ENCODE peak calls at places on chromosomes 2 and 18, in eight cellular contexts. F is kidney epithelial cell, A is prostate gland, B is fibroblast of mammary gland, U is AG09309, Z is neural crest cell, D is foreskin fibroblast, N is dorsolateral prefrontal cortex. E is an unnamed sample.

GRCh38 chr2:45131587-45131986 is 122.3 kb upstream of the SIX2 start:
- DNase-seq in U (no peak), Z (no peak), D (no peak), F (peak), N (no peak), B (peak), A (no peak), E (no peak)

GRCh38 chr2:86048888-86049287 is 56.8 kb downstream of the POLR1A start:
- DNase-seq in Z (no peak), D (no peak), F (no peak), A (no peak), U (no peak), B (peak), N (no peak), E (no peak)

GRCh38 chr2:109382236-109382930 is 231.4 kb downstream of the SEPTIN10 start:
- DNase-seq in B (no peak), N (no peak), F (no peak), A (no peak), Z (no peak), D (peak), U (no peak), E (no peak)

GRCh38 chr2:179555681-179556283 is 291.1 kb upstream of the SESTD1 start:
- DNase-seq in F (no peak), U (no peak), A (no peak), D (no peak), Z (no peak), N (no peak), B (peak), E (no peak)

GRCh38 chr18:32804126-32804888 is 31.5 kb upstream of the KLHL14 start:
- DNase-seq in Z (no peak), N (no peak), A (no peak), U (no peak), D (no peak), F (no peak), B (no peak), E (no peak)

GRCh38 chr2:176110975-176111663 is 4.0 kb downstream of the HOXD11 start:
- DNase-seq in N (no peak), Z (peak), U (no peak), F (no peak), B (peak), D (no peak), A (no peak), E (peak)

GRCh38 chr2:149409506-149409905 is 79.1 kb downstream of the LYPD6 start:
- DNase-seq in A (no peak), U (no peak), D (no peak), Z (no peak), B (no peak), N (no peak), F (no peak), E (no peak)

GRCh38 chr2:231890896-231891513 is 35.2 kb downstream of the NPPC start:
- DNase-seq in N (no peak), U (no peak), F (no peak), B (no peak), D (no peak), Z (no peak), A (no peak), E (peak)

GRCh38 chr18:48034651-48035555 is 104.4 kb upstream of the SMAD2 start:
- DNase-seq in U (no peak), D (no peak), B (no peak), Z (no peak), A (no peak), F (no peak), N (no peak), E (no peak)

GRCh38 chr2:217045725-217046475 is 186.0 kb upstream of the TNP1 start:
- DNase-seq in N (no peak), D (peak), F (no peak), U (no peak), B (no peak), A (no peak), Z (no peak), E (peak)

GRCh38 chr2:108161298-108161697 is 78.5 kb upstream of the SULT1C3 start:
- DNase-seq in N (no peak), Z (no peak), U (no peak), B (no peak), D (no peak), F (no peak), A (no peak), E (no peak)

GRCh38 chr2:39593439-39594393 is 72.0 kb upstream of the TMEM178A start:
- DNase-seq in D (peak), A (peak), Z (no peak), N (peak), F (peak), B (peak), U (peak), E (peak)

GRCh38 chr2:240226672-240227537 is 86.4 kb upstream of the OTOS start:
- DNase-seq in B (no peak), U (no peak), A (no peak), D (no peak), F (no peak), N (no peak), Z (no peak), E (no peak)

GRCh38 chr2:98472132-98472650 is 27.5 kb downstream of the INPP4A start:
- DNase-seq in U (no peak), B (no peak), F (no peak), D (no peak), A (no peak), N (no peak), Z (no peak), E (no peak)

GRCh38 chr18:76145506-76145905 is 349.5 kb downstream of the ZNF516 start:
- DNase-seq in N (no peak), B (no peak), D (no peak), F (no peak), U (no peak), A (no peak), Z (no peak), E (no peak)

GRCh38 chr2:19359021-19359357 is 566 bp upstream of the OSR1 start:
- DNase-seq in A (no peak), N (no peak), U (no peak), D (no peak), B (no peak), Z (no peak), F (no peak), E (no peak)

GRCh38 chr2:19574788-19575260 is 216.4 kb upstream of the OSR1 start:
- DNase-seq in U (peak), Z (no peak), D (peak), F (no peak), N (no peak), B (peak), A (no peak), E (peak)

GRCh38 chr2:6922201-6922656 is 5.0 kb downstream of the RNF144A start:
- DNase-seq in A (no peak), N (no peak), F (no peak), B (peak), U (no peak), D (no peak), Z (no peak), E (peak)

GRCh38 chr2:100214265-100214961 is 72.0 kb upstream of the AFF3 start:
- DNase-seq in B (no peak), D (no peak), A (no peak), Z (no peak), U (no peak), N (no peak), F (no peak), E (no peak)

GRCh38 chr2:232478571-232479340 is 8.9 kb downstream of the ECEL1 start:
- DNase-seq in F (no peak), Z (no peak), B (no peak), N (no peak), A (no peak), D (no peak), U (no peak), E (no peak)

GRCh38 chr2:158232476-158232875 is 130.8 kb downstream of the UPP2 start:
- DNase-seq in F (peak), N (no peak), B (no peak), Z (no peak), D (peak), U (no peak), A (no peak), E (peak)

GRCh38 chr2:142877265-142877756 is at the start of gene KYNU:
- DNase-seq in A (no peak), B (peak), N (no peak), U (no peak), Z (no peak), F (no peak), D (peak), E (peak)

GRCh38 chr2:128472789-128473174 is 154.1 kb upstream of the HS6ST1 start:
- DNase-seq in Z (no peak), B (peak), D (peak), F (no peak), U (peak), N (no peak), A (no peak), E (no peak)

GRCh38 chr2:9658972-9659371 is 28.2 kb upstream of the YWHAQ start:
- DNase-seq in U (no peak), F (peak), B (peak), A (no peak), D (no peak), Z (no peak), N (no peak), E (peak)

GRCh38 chr18:32770651-32771168 is 2.1 kb downstream of the KLHL14 start:
- DNase-seq in U (no peak), F (no peak), D (no peak), N (no peak), A (no peak), B (no peak), Z (peak), E (no peak)

GRCh38 chr2:240308111-240308651 is 127.3 kb upstream of the GPC1 start:
- DNase-seq in D (no peak), Z (no peak), N (no peak), F (no peak), A (no peak), B (no peak), U (no peak), E (no peak)

GRCh38 chr18:3214855-3215637 is 4.7 kb downstream of the MYOM1 start:
- DNase-seq in Z (no peak), N (no peak), A (no peak), F (no peak), B (no peak), U (no peak), D (no peak), E (no peak)

GRCh38 chr2:189674374-189675112 is at the start of gene ANKAR:
- DNase-seq in A (peak), B (peak), F (peak), D (peak), U (peak), Z (peak), N (peak), E (peak)

GRCh38 chr2:27720004-27720551 is 51.4 kb upstream of the MRPL33 start:
- DNase-seq in Z (no peak), A (no peak), D (peak), B (peak), U (peak), F (peak), N (peak), E (peak)

GRCh38 chr2:10452334-10452733 is 4.2 kb upstream of the ODC1 start:
- DNase-seq in N (no peak), D (peak), U (peak), Z (no peak), A (peak), F (peak), B (peak), E (peak)

GRCh38 chr2:207539470-207539869 is 9.7 kb downstream of the CREB1 start:
- DNase-seq in N (no peak), F (no peak), Z (no peak), B (no peak), A (no peak), U (no peak), D (no peak), E (no peak)
- TF ChIP-seq CTCF in N (no peak), F (no peak), Z (no peak), B (no peak), A (no peak), U (no peak), D (no peak), E (no peak)

DNA sequence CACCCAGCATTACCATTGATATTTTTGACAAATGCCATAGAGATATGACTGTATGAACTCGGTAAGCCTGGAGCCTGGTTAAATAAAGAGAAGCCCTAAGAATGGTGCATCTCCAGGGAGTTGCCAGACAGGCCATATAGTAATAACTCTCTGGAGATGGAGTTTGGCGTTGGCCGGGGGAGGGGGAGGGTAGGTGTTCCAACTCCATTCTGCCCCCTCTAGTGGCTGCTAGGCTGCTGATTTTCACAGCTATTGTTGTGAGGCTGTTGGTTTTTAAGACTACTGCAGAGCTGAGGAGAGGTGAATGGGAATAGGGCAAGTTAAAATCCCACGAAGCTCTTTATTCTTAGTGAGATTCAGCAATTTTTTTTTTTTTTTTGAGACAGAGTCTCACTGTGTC is 99.9 kb downstream of the GALNT14 start:
- DNase-seq in A (no peak), N (no peak), U (no peak), Z (no peak), F (no peak), B (no peak), D (no peak), E (no peak)
- TF ChIP-seq CTCF in A (no peak), N (no peak), U (no peak), Z (peak), F (no peak), B (no peak), D (no peak), E (no peak)

GRCh38 chr18:67278984-67279383 is 237.5 kb downstream of the DSEL start:
- DNase-seq in B (no peak), U (no peak), N (no peak), D (no peak), F (no peak), A (no peak), Z (no peak), E (no peak)
- TF ChIP-seq CTCF in B (peak), U (no peak), N (no peak), D (no peak), F (no peak), A (no peak), Z (no peak), E (no peak)

GRCh38 chr2:203678971-203679370 is 27.5 kb upstream of the CD28 start:
- DNase-seq in B (no peak), N (no peak), U (no peak), D (no peak), A (no peak), F (no peak), Z (no peak), E (peak)
- TF ChIP-seq CTCF in B (no peak), N (no peak), U (no peak), D (no peak), A (no peak), F (no peak), Z (no peak), E (no peak)

GRCh38 chr2:202060218-202060617 is 12.8 kb upstream of the KIAA2012 start:
- DNase-seq in D (no peak), A (no peak), B (no peak), N (no peak), F (no peak), U (no peak), Z (no peak), E (no peak)
- TF ChIP-seq CTCF in D (no peak), A (no peak), B (peak), N (no peak), F (peak), U (no peak), Z (peak), E (peak)

E was measured in epithelial cell of esophagus.